ENCODE peak calls at places on chromosomes 16 and 17, in nine cellular contexts. E, U, S, R, J, M, X, O and P are unnamed samples.

GRCh38 chr17:43976956-43977837 is 23.5 kb upstream of the PYY start:
- DNase-seq in E (no peak), S (no peak), J (no peak), M (no peak), X (no peak), R (no peak), O (no peak), U (no peak), P (no peak)

GRCh38 chr17:69492410-69493071 is 78.0 kb downstream of the MAP2K6 start:
- DNase-seq in R (no peak), U (peak; percentile 88), M (no peak), S (no peak), X (no peak), O (no peak), E (no peak), J (no peak), P (no peak)

GRCh38 chr17:16101440-16101839 is 101.8 kb downstream of the TTC19 start:
- DNase-seq in J (no peak), M (no peak), R (no peak), U (no peak), X (no peak), O (no peak), S (no peak), E (no peak), P (no peak)

GRCh38 chr16:89822188-89823086 is 5.8 kb upstream of the SPIRE2 start:
- DNase-seq in J (no peak), M (no peak), E (no peak), S (no peak), O (peak; percentile 66), U (no peak), R (no peak), X (no peak), P (peak; percentile 44)

GRCh38 chr17:27530791-27531391 is 74.6 kb downstream of the KSR1 start:
- DNase-seq in U (peak; percentile 64), X (no peak), O (no peak), R (no peak), J (no peak), S (no peak), E (no peak), M (no peak), P (no peak)

GRCh38 chr17:7380321-7380720 is 568 bp upstream of the TNK1 start:
- DNase-seq in U (peak; percentile 47), M (peak; percentile 74), S (no peak), O (no peak), J (no peak), R (peak; percentile 64), X (no peak), E (peak; percentile 26), P (peak; percentile 22)

GRCh38 chr16:3525951-3526350 is 25.1 kb downstream of the CLUAP1 start:
- DNase-seq in J (no peak), O (no peak), R (no peak), M (no peak), S (no peak), E (no peak), X (no peak), U (no peak), P (no peak)

GRCh38 chr17:6862822-6863221 is 31.3 kb upstream of the TEKT1 start:
- DNase-seq in S (no peak), R (no peak), M (no peak), E (no peak), O (no peak), U (no peak), X (peak; percentile 16), J (no peak), P (no peak)

GRCh38 chr16:66660422-66661209 is 35.9 kb downstream of the CMTM4 start:
- DNase-seq in J (no peak), O (no peak), U (peak; percentile 84), X (no peak), S (no peak), E (peak; percentile 49), M (peak; percentile 58), R (peak; percentile 59), P (peak; percentile 14)